ENCODE peak calls at places on chromosome 15, in six cellular contexts. O is NCI-H446 treated with DMSO at 0.1 percent for 48 hours; Y is AG08395; P is globus pallidus; S is CD8-positive, alpha-beta T cell; Z is HS-27A. D is an unnamed sample.

GRCh38 chr15:67101981-67102929 is 36.9 kb downstream of the SMAD3 start:
- DNase-seq in Z (peak), Y (peak), S (no peak), O (no peak), P (no peak), D (peak)

GRCh38 chr15:74131618-74132191 is 1.3 kb downstream of the ISLR2 start:
- DNase-seq in Y (no peak), S (no peak), Z (no peak), P (no peak), O (no peak), D (no peak)

GRCh38 chr15:101805605-101806345 is 2.5 kb downstream of the OR4F6 start:
- DNase-seq in Y (no peak), O (no peak), P (no peak), S (no peak), Z (no peak), D (no peak)

GRCh38 chr15:61335998-61336648 is 107.0 kb upstream of the RORA start:
- DNase-seq in O (no peak), Y (no peak), Z (no peak), S (no peak), P (no peak), D (no peak)

GRCh38 chr15:22786868-22787698 is 639 bp downstream of the NIPA1 start:
- DNase-seq in Z (no peak), P (peak), Y (no peak), O (no peak), S (no peak), D (peak)

GRCh38 chr15:25062551-25063430 is 108.0 kb downstream of the SNRPN start:
- DNase-seq in S (no peak), P (no peak), Y (no peak), Z (no peak), O (no peak), D (no peak)

GRCh38 chr15:73900129-73900712 is 26.0 kb upstream of the LOXL1 start:
- DNase-seq in Z (peak), Y (peak), S (no peak), O (peak), P (no peak), D (no peak)

GRCh38 chr15:51051776-51052175 is 42.9 kb downstream of the TNFAIP8L3 start:
- DNase-seq in P (peak), S (no peak), O (peak), Z (no peak), Y (peak), D (no peak)

GRCh38 chr15:89068325-89068784 is 19.9 kb upstream of the ABHD2 start:
- DNase-seq in O (peak), Y (peak), P (no peak), S (no peak), Z (no peak), D (peak)

GRCh38 chr15:52764731-52765130 is 25.4 kb downstream of the ONECUT1 start:
- DNase-seq in Y (no peak), P (no peak), S (no peak), O (no peak), Z (no peak), D (no peak)

GRCh38 chr15:69666921-69667811 is 214.5 kb downstream of the RPLP1 start:
- DNase-seq in P (peak), S (no peak), Y (no peak), Z (no peak), O (no peak), D (no peak)

GRCh38 chr15:42691308-42691707 is 45.6 kb downstream of the CDAN1 start:
- DNase-seq in S (no peak), O (no peak), Y (no peak), P (no peak), Z (no peak), D (no peak)

GRCh38 chr15:82677720-82678323 is 30.7 kb upstream of the CPEB1 start:
- DNase-seq in Y (no peak), S (no peak), O (no peak), Z (no peak), P (no peak), D (no peak)

GRCh38 chr15:99542828-99543227 is 23.0 kb upstream of the MEF2A start:
- DNase-seq in Z (no peak), P (no peak), S (no peak), Y (no peak), O (no peak), D (peak)

GRCh38 chr15:36844453-36845094 is 255.8 kb downstream of the MEIS2 start:
- DNase-seq in O (peak), S (no peak), Y (no peak), Z (no peak), P (no peak), D (peak)

GRCh38 chr15:34976743-34977142 is 7.2 kb upstream of the AQR start:
- DNase-seq in P (no peak), Z (no peak), O (no peak), Y (no peak), S (no peak), D (no peak)